ENCODE peak calls at places on chromosomes 6 and 20, in eight cellular contexts. X, T, O, P, I, C, J and V are unnamed samples. For H3K4me1, the result is how much of the 10 kb centered on the place peaks cover.

GRCh38 chr6:18307006-18307405 is 42.7 kb upstream of the DEK start:
- DNase-seq in X (no peak), T (peak), O (no peak), P (peak), I (no peak), C (no peak), J (peak), V (peak)

GRCh38 chr6:114342826-114343781 is at the start of gene HS3ST5:
- DNase-seq in X (peak), T (peak), O (peak), P (no peak), I (peak), C (no peak), J (peak), V (no peak)

GRCh38 chr20:55882922-55883321 is 122.4 kb downstream of the CBLN4 start:
- DNase-seq in X (no peak), T (no peak), O (no peak), P (no peak), I (no peak), C (no peak), J (no peak), V (no peak)

GRCh38 chr6:17705778-17706579 is 746 bp downstream of the NUP153 start:
- DNase-seq in X (peak), T (peak), O (peak), P (peak), I (peak), C (peak), J (peak), V (peak)

GRCh38 chr6:37236921-37237320 is 20.7 kb upstream of the TBC1D22B start:
- DNase-seq in X (no peak), T (peak), O (no peak), P (peak), I (no peak), C (no peak), J (no peak), V (peak)

GRCh38 chr20:20548527-20549266 is 163.7 kb downstream of the RALGAPA2 start:
- DNase-seq in X (no peak), T (no peak), O (no peak), P (peak), I (no peak), C (no peak), J (no peak), V (peak)

GRCh38 chr6:98137391-98137790 is 697.0 kb upstream of the POU3F2 start:
- DNase-seq in X (no peak), T (no peak), O (no peak), P (no peak), I (no peak), C (no peak), J (no peak), V (no peak)

GRCh38 chr20:1177680-1178079 is 7.1 kb downstream of the TMEM74B start:
- DNase-seq in X (no peak), T (no peak), O (no peak), P (no peak), I (no peak), C (no peak), J (peak), V (no peak)

GRCh38 chr20:3032624-3033023 is 10.8 kb upstream of the GNRH2 start:
- DNase-seq in X (no peak), T (no peak), O (peak), P (no peak), I (no peak), C (no peak), J (no peak), V (no peak)

GRCh38 chr20:30811896-30812671 is 445.4 kb upstream of the DEFB115 start:
- DNase-seq in X (peak), T (peak), O (peak), P (no peak), I (no peak), C (no peak), J (peak), V (no peak)

GRCh38 chr6:98927534-98927933 is 20.2 kb downstream of the FBXL4 start:
- DNase-seq in X (no peak), T (no peak), O (no peak), P (no peak), I (peak), C (no peak), J (no peak), V (no peak)

GRCh38 chr20:52524865-52525264 is 333.3 kb upstream of the ZFP64 start:
- DNase-seq in X (no peak), T (peak), O (no peak), P (no peak), I (no peak), C (no peak), J (no peak), V (no peak)

GRCh38 chr6:142195862-142196536 is 48.9 kb downstream of the VTA1 start:
- DNase-seq in X (no peak), T (no peak), O (no peak), P (no peak), I (no peak), C (no peak), J (no peak), V (no peak)

GRCh38 chr20:57434390-57434700 is 43.1 kb downstream of the RBM38 start:
- DNase-seq in X (no peak), T (no peak), O (no peak), P (no peak), I (no peak), C (no peak), J (no peak), V (no peak)

GRCh38 chr6:142377112-142377848 is 75.5 kb downstream of the ADGRG6 start:
- DNase-seq in X (no peak), T (peak), O (peak), P (no peak), I (no peak), C (no peak), J (no peak), V (peak)

GRCh38 chr6:148760568-148761531 is 14.0 kb downstream of the UST start:
- DNase-seq in X (peak), T (peak), O (peak), P (peak), I (peak), C (peak), J (peak), V (peak)
- H3K4me1 ChIP-seq in X (under half), T (under half), O (under half), P (under half), I (under half), C (under half), J (under half), V (under half)

GRCh38 chr6:36028887-36029324 is 1.3 kb downstream of the MAPK14 start:
- DNase-seq in X (peak), T (peak), O (peak), P (peak), I (peak), C (peak), J (peak), V (peak)

GRCh38 chr6:36027501-36028087 is at the start of gene MAPK14:
- DNase-seq in X (peak), T (peak), O (peak), P (peak), I (peak), C (peak), J (peak), V (peak)

GRCh38 chr6:36028088-36028886 is 679 bp downstream of the MAPK14 start:
- DNase-seq in X (peak), T (peak), O (peak), P (no peak), I (peak), C (peak), J (peak), V (peak)

GRCh38 chr6:36032245-36032644 is 4.6 kb downstream of the MAPK14 start:
- DNase-seq in X (no peak), T (no peak), O (no peak), P (no peak), I (no peak), C (no peak), J (no peak), V (no peak)

GRCh38 chr6:36029464-36029863 is 1.9 kb downstream of the MAPK14 start:
- DNase-seq in X (no peak), T (peak), O (no peak), P (peak), I (no peak), C (no peak), J (peak), V (no peak)
- H3K4me1 ChIP-seq in X (under half), T (under half), O (under half), P (under half), I (half or more), C (under half), J (half or more), V (under half)

GRCh38 chr6:43828711-43829110 is 58.7 kb downstream of the VEGFA start:
- DNase-seq in X (no peak), T (no peak), O (no peak), P (no peak), I (no peak), C (no peak), J (no peak), V (no peak)
- H3K4me1 ChIP-seq in X (under half), T (under half), O (under half), P (under half), I (under half), C (under half), J (under half), V (under half)

DNA sequence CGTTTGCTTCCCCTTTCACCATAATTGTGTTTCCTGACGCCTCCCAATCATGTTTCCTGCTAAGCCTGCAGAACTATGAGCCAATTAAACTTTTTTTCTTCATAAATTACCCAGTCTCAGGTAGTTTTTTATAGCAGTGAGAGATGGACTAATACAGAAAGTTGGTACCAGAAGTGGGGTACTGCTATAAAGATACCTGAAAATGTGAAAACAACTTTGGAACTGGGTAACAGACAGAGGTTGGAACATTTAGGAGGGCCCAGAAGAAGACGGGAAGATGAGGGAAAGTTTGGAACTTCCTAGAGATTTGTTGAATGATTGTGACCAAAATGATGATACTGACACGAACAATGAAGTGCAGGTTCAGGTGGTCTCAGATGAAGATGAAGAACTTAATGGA is 1058.6 kb upstream of the CITED2 start:
- DNase-seq in X (no peak), T (no peak), O (no peak), P (no peak), I (no peak), C (no peak), J (no peak), V (no peak)
- H3K4me1 ChIP-seq in X (under half), T (under half), O (under half), P (under half), I (under half), C (under half), J (under half), V (under half)